ENCODE peak calls at places on chromosomes 16 and 17, in five cellular contexts. One of them, this sample, is unnamed.

GRCh38 chr17:9217151-9218067 is 196.1 kb downstream of the NTN1 start:
- DNase-seq in left ventricle myocardium inferior: no peak
- DNase-seq in omental fat pad: no peak
- DNase-seq in hepatocyte: peak; percentile 65
- DNase-seq in lung: no peak
- DNase-seq in this sample: no peak

GRCh38 chr17:59641799-59642484 is 22.2 kb downstream of the CLTC start:
- DNase-seq in left ventricle myocardium inferior: no peak
- DNase-seq in omental fat pad: no peak
- DNase-seq in hepatocyte: no peak
- DNase-seq in lung: no peak
- DNase-seq in this sample: no peak

GRCh38 chr16:77611386-77611785 is 110.9 kb upstream of the NUDT7 start:
- DNase-seq in left ventricle myocardium inferior: no peak
- DNase-seq in omental fat pad: no peak
- DNase-seq in hepatocyte: no peak
- DNase-seq in lung: no peak
- DNase-seq in this sample: no peak

GRCh38 chr16:2825049-2825742 is 4.9 kb upstream of the ZG16B start:
- DNase-seq in left ventricle myocardium inferior: no peak
- DNase-seq in omental fat pad: no peak
- DNase-seq in hepatocyte: no peak
- DNase-seq in lung: no peak
- DNase-seq in this sample: peak; percentile 33

GRCh38 chr17:2018716-2019490 is 6.2 kb downstream of the RTN4RL1 start:
- DNase-seq in left ventricle myocardium inferior: no peak
- DNase-seq in omental fat pad: no peak
- DNase-seq in hepatocyte: no peak
- DNase-seq in lung: no peak
- DNase-seq in this sample: no peak

GRCh38 chr17:78651551-78651950 is 74.4 kb upstream of the DNAH17 start:
- DNase-seq in left ventricle myocardium inferior: no peak
- DNase-seq in omental fat pad: no peak
- DNase-seq in hepatocyte: no peak
- DNase-seq in lung: no peak
- DNase-seq in this sample: no peak

GRCh38 chr16:68369168-68369567 is 58.3 kb downstream of the PRMT7 start:
- DNase-seq in left ventricle myocardium inferior: no peak
- DNase-seq in omental fat pad: no peak
- DNase-seq in hepatocyte: no peak
- DNase-seq in lung: no peak
- DNase-seq in this sample: no peak

GRCh38 chr16:49970818-49971431 is 54.1 kb upstream of the CNEP1R1 start:
- DNase-seq in left ventricle myocardium inferior: no peak
- DNase-seq in omental fat pad: no peak
- DNase-seq in hepatocyte: no peak
- DNase-seq in lung: no peak
- DNase-seq in this sample: no peak

GRCh38 chr16:440627-441026 is 15.2 kb downstream of the RAB11FIP3 start:
- DNase-seq in left ventricle myocardium inferior: no peak
- DNase-seq in omental fat pad: no peak
- DNase-seq in hepatocyte: no peak
- DNase-seq in lung: no peak
- DNase-seq in this sample: no peak

GRCh38 chr17:5516060-5516792 is 29.9 kb downstream of the MIS12 start:
- DNase-seq in left ventricle myocardium inferior: no peak
- DNase-seq in omental fat pad: no peak
- DNase-seq in hepatocyte: peak; percentile 78
- DNase-seq in lung: no peak
- DNase-seq in this sample: no peak

GRCh38 chr17:69870091-69870530 is 204.9 kb upstream of the KCNJ16 start:
- DNase-seq in left ventricle myocardium inferior: no peak
- DNase-seq in omental fat pad: no peak
- DNase-seq in hepatocyte: no peak
- DNase-seq in lung: no peak
- DNase-seq in this sample: no peak

GRCh38 chr17:42577140-42577531 is 393 bp downstream of the PSMC3IP start:
- DNase-seq in left ventricle myocardium inferior: no peak
- DNase-seq in omental fat pad: no peak
- DNase-seq in hepatocyte: no peak
- DNase-seq in lung: no peak
- DNase-seq in this sample: no peak

GRCh38 chr17:7716901-7717755 is at the start of gene DNAH2:
- DNase-seq in left ventricle myocardium inferior: peak; percentile 69
- DNase-seq in omental fat pad: no peak
- DNase-seq in hepatocyte: peak; percentile 95
- DNase-seq in lung: peak; percentile 85
- DNase-seq in this sample: no peak
- TF ChIP-seq CTCF in left ventricle myocardium inferior: peak; percentile 56
- TF ChIP-seq CTCF in omental fat pad: no peak
- TF ChIP-seq CTCF in hepatocyte: peak; percentile 55
- TF ChIP-seq CTCF in lung: no peak
- TF ChIP-seq CTCF in this sample: peak; percentile 24

GRCh38 chr17:81922566-81923301 is 4.8 kb upstream of the SIRT7 start:
- DNase-seq in left ventricle myocardium inferior: no peak
- DNase-seq in omental fat pad: no peak
- DNase-seq in hepatocyte: no peak
- DNase-seq in lung: no peak
- DNase-seq in this sample: no peak

GRCh38 chr17:81924557-81925532 is 2.7 kb downstream of the MAFG start:
- DNase-seq in left ventricle myocardium inferior: no peak
- DNase-seq in omental fat pad: no peak
- DNase-seq in hepatocyte: peak; percentile 76
- DNase-seq in lung: no peak
- DNase-seq in this sample: no peak

GRCh38 chr17:81921996-81922565 is 4.1 kb upstream of the SIRT7 start:
- DNase-seq in left ventricle myocardium inferior: no peak
- DNase-seq in omental fat pad: no peak
- DNase-seq in hepatocyte: no peak
- DNase-seq in lung: no peak
- DNase-seq in this sample: no peak

GRCh38 chr17:81921531-81921862 is 3.5 kb upstream of the SIRT7 start:
- DNase-seq in left ventricle myocardium inferior: no peak
- DNase-seq in omental fat pad: no peak
- DNase-seq in hepatocyte: no peak
- DNase-seq in lung: no peak
- DNase-seq in this sample: no peak

GRCh38 chr17:81923302-81924260 is 4.0 kb downstream of the MAFG start:
- DNase-seq in left ventricle myocardium inferior: peak; percentile 75
- DNase-seq in omental fat pad: peak; percentile 65
- DNase-seq in hepatocyte: peak; percentile 93
- DNase-seq in lung: peak; percentile 70
- DNase-seq in this sample: peak; percentile 82
- TF ChIP-seq CTCF in left ventricle myocardium inferior: no peak
- TF ChIP-seq CTCF in omental fat pad: no peak
- TF ChIP-seq CTCF in hepatocyte: no peak
- TF ChIP-seq CTCF in lung: no peak
- TF ChIP-seq CTCF in this sample: no peak

DNA sequence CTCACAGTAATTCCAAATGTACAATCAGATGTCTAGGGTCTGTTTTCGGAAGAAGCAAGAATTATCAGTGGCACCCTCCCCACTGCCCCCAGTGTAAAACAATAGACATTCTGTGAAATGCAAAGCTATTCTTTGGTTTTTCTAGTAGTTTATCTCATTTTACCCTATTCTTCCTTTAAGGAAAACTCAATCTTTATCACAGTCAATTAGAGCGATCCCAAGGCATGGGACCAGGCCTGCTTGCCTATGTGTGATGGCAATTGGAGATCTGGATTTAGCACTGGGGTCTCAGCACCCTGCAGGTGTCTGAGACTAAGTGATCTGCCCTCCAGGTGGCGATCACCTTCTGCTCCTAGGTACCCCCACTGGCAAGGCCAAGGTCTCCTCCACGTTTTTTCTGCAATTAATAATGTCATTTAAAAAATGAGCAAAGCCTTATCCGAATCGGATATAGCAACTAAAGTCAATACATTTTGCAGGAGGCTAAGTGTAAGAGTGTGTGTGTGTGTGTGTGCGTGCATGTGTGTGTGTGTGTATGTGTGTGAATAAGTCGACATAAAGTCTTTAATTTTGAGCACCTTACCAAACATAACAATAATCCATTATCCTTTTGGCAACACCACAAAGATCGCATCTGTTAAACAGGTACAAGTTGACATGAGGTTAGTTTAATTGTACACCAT is 59.7 kb downstream of the HLF start:
- DNase-seq in left ventricle myocardium inferior: no peak
- DNase-seq in omental fat pad: no peak
- DNase-seq in hepatocyte: no peak
- DNase-seq in lung: no peak
- DNase-seq in this sample: no peak
- TF ChIP-seq CTCF in left ventricle myocardium inferior: no peak
- TF ChIP-seq CTCF in omental fat pad: no peak
- TF ChIP-seq CTCF in hepatocyte: no peak
- TF ChIP-seq CTCF in lung: no peak
- TF ChIP-seq CTCF in this sample: no peak

GRCh38 chr16:15765880-15766279 is 90.9 kb downstream of the MYH11 start:
- DNase-seq in left ventricle myocardium inferior: no peak
- DNase-seq in omental fat pad: no peak
- DNase-seq in hepatocyte: peak; percentile 56
- DNase-seq in lung: no peak
- DNase-seq in this sample: no peak
- TF ChIP-seq CTCF in left ventricle myocardium inferior: peak; percentile 75
- TF ChIP-seq CTCF in omental fat pad: no peak
- TF ChIP-seq CTCF in hepatocyte: peak; percentile 62
- TF ChIP-seq CTCF in lung: peak; percentile 42
- TF ChIP-seq CTCF in this sample: peak; percentile 44

GRCh38 chr16:82059983-82060421 is 24.9 kb downstream of the HSD17B2 start:
- DNase-seq in left ventricle myocardium inferior: no peak
- DNase-seq in omental fat pad: no peak
- DNase-seq in hepatocyte: no peak
- DNase-seq in lung: no peak
- DNase-seq in this sample: no peak

GRCh38 chr16:82059161-82059982 is 24.3 kb downstream of the HSD17B2 start:
- DNase-seq in left ventricle myocardium inferior: no peak
- DNase-seq in omental fat pad: no peak
- DNase-seq in hepatocyte: no peak
- DNase-seq in lung: no peak
- DNase-seq in this sample: no peak

GRCh38 chr16:82063456-82064082 is 28.5 kb downstream of the HSD17B2 start:
- DNase-seq in left ventricle myocardium inferior: no peak
- DNase-seq in omental fat pad: no peak
- DNase-seq in hepatocyte: no peak
- DNase-seq in lung: no peak
- DNase-seq in this sample: no peak

GRCh38 chr16:82062645-82063058 is 27.6 kb downstream of the HSD17B2 start:
- DNase-seq in left ventricle myocardium inferior: no peak
- DNase-seq in omental fat pad: no peak
- DNase-seq in hepatocyte: peak; percentile 62
- DNase-seq in lung: peak; percentile 44
- DNase-seq in this sample: no peak

GRCh38 chr16:82061861-82062525 is 26.9 kb downstream of the HSD17B2 start:
- DNase-seq in left ventricle myocardium inferior: no peak
- DNase-seq in omental fat pad: no peak
- DNase-seq in hepatocyte: no peak
- DNase-seq in lung: no peak
- DNase-seq in this sample: no peak
- TF ChIP-seq CTCF in left ventricle myocardium inferior: peak; percentile 53
- TF ChIP-seq CTCF in omental fat pad: no peak
- TF ChIP-seq CTCF in hepatocyte: peak; percentile 34
- TF ChIP-seq CTCF in lung: peak; percentile 10
- TF ChIP-seq CTCF in this sample: peak; percentile 65